ENCODE peak calls at places on chromosomes 2 and 18, in four cellular contexts. I is GM20000; W is neuronal stem cell; X is activated naive CD8-positive, alpha-beta T cell treated with anti-CD3 and anti-CD28 coated beads, Interleukin-2, amount 50 U/mL, for 24 hours. E is an unnamed sample.

GRCh38 chr2:218782529-218782845 is 540 bp downstream of the CYP27A1 start:
- DNase-seq in I (no peak), W (no peak), X (no peak), E (no peak)

GRCh38 chr2:41907716-41908328 is 140.0 kb upstream of the PKDCC start:
- DNase-seq in X (no peak), W (no peak), I (no peak), E (no peak)

GRCh38 chr2:12201369-12201768 is 454.9 kb downstream of the LPIN1 start:
- DNase-seq in X (no peak), I (no peak), W (no peak), E (no peak)

GRCh38 chr2:111209045-111209514 is 88.4 kb downstream of the BCL2L11 start:
- DNase-seq in I (peak), X (peak), W (no peak), E (no peak)

GRCh38 chr18:3383381-3383915 is 66.5 kb upstream of the TGIF1 start:
- DNase-seq in I (no peak), W (peak), X (no peak), E (no peak)

GRCh38 chr18:75223687-75224347 is 13.2 kb downstream of the TSHZ1 start:
- DNase-seq in I (no peak), W (no peak), X (no peak), E (no peak)

GRCh38 chr2:33059452-33060156 is 112.9 kb downstream of the LTBP1 start:
- DNase-seq in X (no peak), W (no peak), I (no peak), E (no peak)

GRCh38 chr2:127700527-127701192 is 637 bp upstream of the SFT2D3 start:
- DNase-seq in W (peak), I (peak), X (peak), E (peak)

GRCh38 chr18:11175266-11175947 is 26.0 kb upstream of the PIEZO2 start:
- DNase-seq in X (no peak), I (no peak), W (no peak), E (no peak)

GRCh38 chr2:178074123-178075005 is 1.8 kb upstream of the PDE11A start:
- DNase-seq in X (no peak), W (no peak), I (no peak), E (no peak)

GRCh38 chr2:25362564-25363145 is 20.9 kb upstream of the DNMT3A start:
- DNase-seq in X (peak), I (peak), W (no peak), E (peak)

GRCh38 chr2:11865378-11865777 is 118.9 kb downstream of the LPIN1 start:
- DNase-seq in X (no peak), I (no peak), W (no peak), E (peak)

GRCh38 chr18:7514796-7515440 is 52.2 kb upstream of the PTPRM start:
- DNase-seq in I (no peak), X (no peak), W (peak), E (no peak)

GRCh38 chr2:230475143-230475542 is 59.1 kb downstream of the SP100 start:
- DNase-seq in I (no peak), X (no peak), W (no peak), E (no peak)

GRCh38 chr2:84674586-84674985 is 158.3 kb downstream of the DNAH6 start:
- DNase-seq in I (no peak), X (no peak), W (no peak), E (no peak)

GRCh38 chr18:49797995-49798394 is 15.3 kb downstream of the ACAA2 start:
- DNase-seq in X (no peak), W (no peak), I (no peak), E (no peak)

GRCh38 chr2:85755122-85756027 is 1.6 kb downstream of the ATOH8 start:
- DNase-seq in X (peak), W (no peak), I (no peak), E (no peak)

GRCh38 chr18:13526519-13526918 is 199.8 kb downstream of the FAM210A start:
- DNase-seq in X (no peak), I (no peak), W (no peak), E (no peak)

GRCh38 chr2:233422649-233423435 is 68.5 kb downstream of the DGKD start:
- DNase-seq in X (no peak), W (no peak), I (no peak), E (no peak)

GRCh38 chr2:73998451-73998850 is 13.7 kb downstream of the TET3 start:
- DNase-seq in X (no peak), I (no peak), W (no peak), E (no peak)

GRCh38 chr2:149652925-149653324 is 65.3 kb upstream of the MMADHC start:
- DNase-seq in I (no peak), X (no peak), W (no peak), E (no peak)

GRCh38 chr2:30684026-30684425 is 123.2 kb downstream of the CAPN13 start:
- DNase-seq in I (no peak), W (no peak), X (no peak), E (no peak)

GRCh38 chr2:99748344-99748743 is 258.5 kb upstream of the REV1 start:
- DNase-seq in X (no peak), I (no peak), W (no peak), E (no peak)

GRCh38 chr2:25374827-25375226 is 33.1 kb upstream of the DNMT3A start:
- DNase-seq in W (no peak), I (no peak), X (no peak), E (no peak)

GRCh38 chr2:160402498-160402897 is 91.1 kb downstream of the RBMS1 start:
- DNase-seq in X (no peak), W (no peak), I (no peak), E (no peak)

GRCh38 chr18:13629841-13630747 is 96.3 kb downstream of the FAM210A start:
- DNase-seq in X (peak), I (peak), W (peak), E (peak)

GRCh38 chr2:74373189-74373588 is 6.9 kb downstream of the DCTN1 start:
- DNase-seq in X (no peak), I (no peak), W (no peak), E (no peak)

GRCh38 chr2:230850358-230850658 is 14.4 kb upstream of the ITM2C start:
- DNase-seq in I (no peak), W (no peak), X (no peak), E (no peak)

E was measured in germinal center.